ENCODE peak calls at places on chromosomes 6 and 20, in ten cellular contexts. X is stimulated activated naive CD8-positive, alpha-beta T cell treated with anti-CD3 and anti-CD28 coated beads, Interleukin-15, Interleukin-2, amounts not matched to agents 100 U/mL and 50 U/mL, for 24 hours; R is cardiac fibroblast; Q is lower lobe of right lung; M is fibroblast of lung; C is suprapubic skin; Z is memory B cell; L is ascending aorta; D is HEK293T; Y is A172. V is an unnamed sample.

GRCh38 chr6:2857185-2857579 is 15.5 kb upstream of the SERPINB1 start:
- DNase-seq in X (no peak), R (no peak), Q (no peak), M (no peak), C (no peak), Z (no peak), L (no peak), D (no peak), Y (no peak), V (no peak)

GRCh38 chr6:130575971-130576370 is 210.2 kb downstream of the TMEM200A start:
- DNase-seq in X (peak), R (no peak), Q (no peak), M (no peak), C (no peak), Z (no peak), L (no peak), D (no peak), Y (no peak), V (no peak)

GRCh38 chr6:105014954-105015353 is 58.0 kb downstream of the LIN28B start:
- DNase-seq in X (no peak), R (no peak), Q (no peak), M (no peak), C (no peak), Z (no peak), L (no peak), D (no peak), Y (no peak), V (no peak)

GRCh38 chr6:127319686-127320085 is 23.7 kb downstream of the ECHDC1 start:
- DNase-seq in X (no peak), R (no peak), Q (no peak), M (no peak), C (no peak), Z (no peak), L (no peak), D (no peak), Y (no peak), V (no peak)

GRCh38 chr6:75157336-75157735 is 48.5 kb downstream of the COL12A1 start:
- DNase-seq in X (no peak), R (no peak), Q (no peak), M (no peak), C (no peak), Z (no peak), L (no peak), D (no peak), Y (no peak), V (no peak)

GRCh38 chr20:22801528-22801927 is 217.2 kb upstream of the FOXA2 start:
- DNase-seq in X (no peak), R (no peak), Q (no peak), M (no peak), C (no peak), Z (no peak), L (no peak), D (no peak), Y (no peak), V (no peak)

GRCh38 chr6:84500726-84501125 is 263.7 kb downstream of the TBX18 start:
- DNase-seq in X (no peak), R (no peak), Q (no peak), M (peak), C (no peak), Z (no peak), L (no peak), D (no peak), Y (no peak), V (no peak)

GRCh38 chr20:19849341-19850189 is 91.5 kb downstream of the RIN2 start:
- DNase-seq in X (no peak), R (no peak), Q (no peak), M (peak), C (no peak), Z (no peak), L (no peak), D (no peak), Y (no peak), V (no peak)

GRCh38 chr6:161407581-161407980 is 133.7 kb upstream of the AGPAT4 start:
- DNase-seq in X (no peak), R (peak), Q (no peak), M (peak), C (no peak), Z (no peak), L (no peak), D (no peak), Y (peak), V (no peak)

GRCh38 chr6:47722178-47722577 is 23.8 kb downstream of the ADGRF4 start:
- DNase-seq in X (no peak), R (no peak), Q (no peak), M (no peak), C (no peak), Z (no peak), L (no peak), D (peak), Y (peak), V (no peak)